ENCODE peak calls at places on chromosomes 5 and 9, in nine cellular contexts. One of them, this sample, is unnamed.

GRCh38 chr5:56670916-56671315 is 144.4 kb upstream of the MAP3K1 start:
- DNase-seq in tibial nerve: no peak
- DNase-seq in cardiac fibroblast: no peak
- DNase-seq in colonic mucosa: no peak
- DNase-seq in KBM-7: no peak
- DNase-seq in fibroblast of pulmonary artery: no peak
- DNase-seq in H7: no peak
- DNase-seq in amygdala: no peak
- DNase-seq in anterior cingulate cortex: no peak
- DNase-seq in this sample: no peak

GRCh38 chr9:116499986-116500871 is 186.9 kb upstream of the TRIM32 start:
- DNase-seq in tibial nerve: no peak
- DNase-seq in cardiac fibroblast: peak
- DNase-seq in colonic mucosa: no peak
- DNase-seq in KBM-7: no peak
- DNase-seq in fibroblast of pulmonary artery: peak
- DNase-seq in H7: no peak
- DNase-seq in amygdala: no peak
- DNase-seq in anterior cingulate cortex: no peak
- DNase-seq in this sample: no peak

GRCh38 chr5:177427919-177428573 is 1.6 kb downstream of the GRK6 start:
- DNase-seq in tibial nerve: no peak
- DNase-seq in cardiac fibroblast: no peak
- DNase-seq in colonic mucosa: no peak
- DNase-seq in KBM-7: peak
- DNase-seq in fibroblast of pulmonary artery: no peak
- DNase-seq in H7: no peak
- DNase-seq in amygdala: no peak
- DNase-seq in anterior cingulate cortex: no peak
- DNase-seq in this sample: no peak

GRCh38 chr5:139788294-139788875 is 7.2 kb upstream of the PSD2 start:
- DNase-seq in tibial nerve: peak
- DNase-seq in cardiac fibroblast: no peak
- DNase-seq in colonic mucosa: no peak
- DNase-seq in KBM-7: no peak
- DNase-seq in fibroblast of pulmonary artery: no peak
- DNase-seq in H7: peak
- DNase-seq in amygdala: peak
- DNase-seq in anterior cingulate cortex: no peak
- DNase-seq in this sample: no peak

GRCh38 chr9:136726118-136726517 is 13.7 kb downstream of the DIPK1B start:
- DNase-seq in tibial nerve: no peak
- DNase-seq in cardiac fibroblast: no peak
- DNase-seq in colonic mucosa: no peak
- DNase-seq in KBM-7: no peak
- DNase-seq in fibroblast of pulmonary artery: no peak
- DNase-seq in H7: no peak
- DNase-seq in amygdala: no peak
- DNase-seq in anterior cingulate cortex: no peak
- DNase-seq in this sample: peak

GRCh38 chr9:121857941-121858340 is 206.5 kb downstream of the DAB2IP start:
- DNase-seq in tibial nerve: no peak
- DNase-seq in cardiac fibroblast: no peak
- DNase-seq in colonic mucosa: no peak
- DNase-seq in KBM-7: no peak
- DNase-seq in fibroblast of pulmonary artery: no peak
- DNase-seq in H7: no peak
- DNase-seq in amygdala: no peak
- DNase-seq in anterior cingulate cortex: no peak
- DNase-seq in this sample: no peak

GRCh38 chr9:71608825-71609452 is 159.4 kb downstream of the CEMIP2 start:
- DNase-seq in tibial nerve: no peak
- DNase-seq in cardiac fibroblast: peak
- DNase-seq in colonic mucosa: no peak
- DNase-seq in KBM-7: no peak
- DNase-seq in fibroblast of pulmonary artery: peak
- DNase-seq in H7: no peak
- DNase-seq in amygdala: no peak
- DNase-seq in anterior cingulate cortex: no peak
- DNase-seq in this sample: no peak

GRCh38 chr9:114697951-114698351 is 16.0 kb upstream of the TEX48 start:
- DNase-seq in tibial nerve: no peak
- DNase-seq in cardiac fibroblast: no peak
- DNase-seq in colonic mucosa: no peak
- DNase-seq in KBM-7: no peak
- DNase-seq in fibroblast of pulmonary artery: no peak
- DNase-seq in H7: no peak
- DNase-seq in amygdala: no peak
- DNase-seq in anterior cingulate cortex: no peak
- DNase-seq in this sample: no peak

GRCh38 chr9:4020038-4020746 is 279.7 kb downstream of the GLIS3 start:
- DNase-seq in tibial nerve: no peak
- DNase-seq in cardiac fibroblast: peak
- DNase-seq in colonic mucosa: no peak
- DNase-seq in KBM-7: no peak
- DNase-seq in fibroblast of pulmonary artery: no peak
- DNase-seq in H7: no peak
- DNase-seq in amygdala: no peak
- DNase-seq in anterior cingulate cortex: no peak
- DNase-seq in this sample: no peak

GRCh38 chr9:109290385-109290784 is 30.5 kb downstream of the EPB41L4B start:
- DNase-seq in tibial nerve: no peak
- DNase-seq in cardiac fibroblast: no peak
- DNase-seq in colonic mucosa: no peak
- DNase-seq in KBM-7: no peak
- DNase-seq in fibroblast of pulmonary artery: no peak
- DNase-seq in H7: no peak
- DNase-seq in amygdala: no peak
- DNase-seq in anterior cingulate cortex: no peak
- DNase-seq in this sample: no peak

GRCh38 chr5:33148076-33148501 is 292.7 kb upstream of the TARS1 start:
- DNase-seq in tibial nerve: peak
- DNase-seq in cardiac fibroblast: peak
- DNase-seq in colonic mucosa: no peak
- DNase-seq in KBM-7: no peak
- DNase-seq in fibroblast of pulmonary artery: peak
- DNase-seq in H7: no peak
- DNase-seq in amygdala: no peak
- DNase-seq in anterior cingulate cortex: no peak
- DNase-seq in this sample: no peak

GRCh38 chr5:57779383-57780223 is 297.0 kb upstream of the ACTBL2 start:
- DNase-seq in tibial nerve: no peak
- DNase-seq in cardiac fibroblast: peak
- DNase-seq in colonic mucosa: peak
- DNase-seq in KBM-7: peak
- DNase-seq in fibroblast of pulmonary artery: peak
- DNase-seq in H7: no peak
- DNase-seq in amygdala: peak
- DNase-seq in anterior cingulate cortex: no peak
- DNase-seq in this sample: peak

GRCh38 chr9:71663216-71663615 is 105.1 kb downstream of the CEMIP2 start:
- DNase-seq in tibial nerve: no peak
- DNase-seq in cardiac fibroblast: no peak
- DNase-seq in colonic mucosa: no peak
- DNase-seq in KBM-7: no peak
- DNase-seq in fibroblast of pulmonary artery: peak
- DNase-seq in H7: no peak
- DNase-seq in amygdala: no peak
- DNase-seq in anterior cingulate cortex: no peak
- DNase-seq in this sample: peak

GRCh38 chr9:137827908-137828526 is 49.6 kb upstream of the CACNA1B start:
- DNase-seq in tibial nerve: no peak
- DNase-seq in cardiac fibroblast: no peak
- DNase-seq in colonic mucosa: no peak
- DNase-seq in KBM-7: no peak
- DNase-seq in fibroblast of pulmonary artery: no peak
- DNase-seq in H7: peak
- DNase-seq in amygdala: no peak
- DNase-seq in anterior cingulate cortex: no peak
- DNase-seq in this sample: no peak

GRCh38 chr9:121744687-121745395 is 93.4 kb downstream of the DAB2IP start:
- DNase-seq in tibial nerve: no peak
- DNase-seq in cardiac fibroblast: peak
- DNase-seq in colonic mucosa: no peak
- DNase-seq in KBM-7: peak
- DNase-seq in fibroblast of pulmonary artery: no peak
- DNase-seq in H7: no peak
- DNase-seq in amygdala: no peak
- DNase-seq in anterior cingulate cortex: no peak
- DNase-seq in this sample: no peak

GRCh38 chr9:107020040-107020530 is 157.1 kb downstream of the ZNF462 start:
- DNase-seq in tibial nerve: no peak
- DNase-seq in cardiac fibroblast: peak
- DNase-seq in colonic mucosa: no peak
- DNase-seq in KBM-7: no peak
- DNase-seq in fibroblast of pulmonary artery: peak
- DNase-seq in H7: no peak
- DNase-seq in amygdala: no peak
- DNase-seq in anterior cingulate cortex: no peak
- DNase-seq in this sample: peak

GRCh38 chr9:33117306-33117705 is 40.8 kb upstream of the SMU1 start:
- DNase-seq in tibial nerve: no peak
- DNase-seq in cardiac fibroblast: peak
- DNase-seq in colonic mucosa: no peak
- DNase-seq in KBM-7: peak
- DNase-seq in fibroblast of pulmonary artery: no peak
- DNase-seq in H7: no peak
- DNase-seq in amygdala: no peak
- DNase-seq in anterior cingulate cortex: no peak
- DNase-seq in this sample: no peak

GRCh38 chr9:130448035-130448624 is 3.4 kb downstream of the ASS1 start:
- DNase-seq in tibial nerve: no peak
- DNase-seq in cardiac fibroblast: no peak
- DNase-seq in colonic mucosa: no peak
- DNase-seq in KBM-7: peak
- DNase-seq in fibroblast of pulmonary artery: peak
- DNase-seq in H7: no peak
- DNase-seq in amygdala: no peak
- DNase-seq in anterior cingulate cortex: no peak
- DNase-seq in this sample: no peak

GRCh38 chr9:19378647-19379046 is 1.4 kb downstream of the RPS6 start:
- DNase-seq in tibial nerve: no peak
- DNase-seq in cardiac fibroblast: no peak
- DNase-seq in colonic mucosa: no peak
- DNase-seq in KBM-7: no peak
- DNase-seq in fibroblast of pulmonary artery: no peak
- DNase-seq in H7: no peak
- DNase-seq in amygdala: no peak
- DNase-seq in anterior cingulate cortex: no peak
- DNase-seq in this sample: no peak

GRCh38 chr5:68932830-68933434 is 160.9 kb upstream of the SLC30A5 start:
- DNase-seq in tibial nerve: no peak
- DNase-seq in cardiac fibroblast: no peak
- DNase-seq in colonic mucosa: no peak
- DNase-seq in KBM-7: peak
- DNase-seq in fibroblast of pulmonary artery: no peak
- DNase-seq in H7: no peak
- DNase-seq in amygdala: no peak
- DNase-seq in anterior cingulate cortex: no peak
- DNase-seq in this sample: no peak

GRCh38 chr9:96449844-96450612 is at the start of gene HABP4:
- DNase-seq in tibial nerve: peak
- DNase-seq in cardiac fibroblast: peak
- DNase-seq in colonic mucosa: peak
- DNase-seq in KBM-7: peak
- DNase-seq in fibroblast of pulmonary artery: peak
- DNase-seq in H7: peak
- DNase-seq in amygdala: peak
- DNase-seq in anterior cingulate cortex: peak
- DNase-seq in this sample: peak

GRCh38 chr9:7259544-7260241 is 501.9 kb downstream of the KDM4C start:
- DNase-seq in tibial nerve: no peak
- DNase-seq in cardiac fibroblast: no peak
- DNase-seq in colonic mucosa: no peak
- DNase-seq in KBM-7: peak
- DNase-seq in fibroblast of pulmonary artery: peak
- DNase-seq in H7: peak
- DNase-seq in amygdala: no peak
- DNase-seq in anterior cingulate cortex: no peak
- DNase-seq in this sample: no peak

GRCh38 chr5:67163231-67163756 is 33.3 kb downstream of the CD180 start:
- DNase-seq in tibial nerve: no peak
- DNase-seq in cardiac fibroblast: no peak
- DNase-seq in colonic mucosa: no peak
- DNase-seq in KBM-7: no peak
- DNase-seq in fibroblast of pulmonary artery: no peak
- DNase-seq in H7: peak
- DNase-seq in amygdala: no peak
- DNase-seq in anterior cingulate cortex: no peak
- DNase-seq in this sample: no peak

GRCh38 chr5:179304466-179304865 is 40.8 kb downstream of the ADAMTS2 start:
- DNase-seq in tibial nerve: no peak
- DNase-seq in cardiac fibroblast: peak
- DNase-seq in colonic mucosa: no peak
- DNase-seq in KBM-7: no peak
- DNase-seq in fibroblast of pulmonary artery: peak
- DNase-seq in H7: no peak
- DNase-seq in amygdala: no peak
- DNase-seq in anterior cingulate cortex: no peak
- DNase-seq in this sample: no peak

GRCh38 chr5:15384176-15384575 is 115.8 kb upstream of the FBXL7 start:
- DNase-seq in tibial nerve: no peak
- DNase-seq in cardiac fibroblast: no peak
- DNase-seq in colonic mucosa: no peak
- DNase-seq in KBM-7: no peak
- DNase-seq in fibroblast of pulmonary artery: no peak
- DNase-seq in H7: no peak
- DNase-seq in amygdala: no peak
- DNase-seq in anterior cingulate cortex: no peak
- DNase-seq in this sample: no peak

GRCh38 chr5:179114756-179115155 is 54.6 kb downstream of the ZNF354C start:
- DNase-seq in tibial nerve: no peak
- DNase-seq in cardiac fibroblast: no peak
- DNase-seq in colonic mucosa: no peak
- DNase-seq in KBM-7: no peak
- DNase-seq in fibroblast of pulmonary artery: no peak
- DNase-seq in H7: peak
- DNase-seq in amygdala: no peak
- DNase-seq in anterior cingulate cortex: no peak
- DNase-seq in this sample: no peak

GRCh38 chr5:122463221-122463620 is 151.2 kb downstream of the SNCAIP start:
- DNase-seq in tibial nerve: no peak
- DNase-seq in cardiac fibroblast: no peak
- DNase-seq in colonic mucosa: no peak
- DNase-seq in KBM-7: no peak
- DNase-seq in fibroblast of pulmonary artery: peak
- DNase-seq in H7: no peak
- DNase-seq in amygdala: no peak
- DNase-seq in anterior cingulate cortex: no peak
- DNase-seq in this sample: no peak

GRCh38 chr9:89999534-90000370 is 394.9 kb downstream of the GADD45G start:
- DNase-seq in tibial nerve: no peak
- DNase-seq in cardiac fibroblast: peak
- DNase-seq in colonic mucosa: peak
- DNase-seq in KBM-7: no peak
- DNase-seq in fibroblast of pulmonary artery: peak
- DNase-seq in H7: no peak
- DNase-seq in amygdala: peak
- DNase-seq in anterior cingulate cortex: no peak
- DNase-seq in this sample: no peak

GRCh38 chr5:55440188-55440646 is 94.5 kb downstream of the PLPP1 start:
- DNase-seq in tibial nerve: no peak
- DNase-seq in cardiac fibroblast: peak
- DNase-seq in colonic mucosa: no peak
- DNase-seq in KBM-7: no peak
- DNase-seq in fibroblast of pulmonary artery: peak
- DNase-seq in H7: no peak
- DNase-seq in amygdala: no peak
- DNase-seq in anterior cingulate cortex: no peak
- DNase-seq in this sample: no peak

GRCh38 chr5:1699394-1699793 is 100.2 kb downstream of the MRPL36 start:
- DNase-seq in tibial nerve: no peak
- DNase-seq in cardiac fibroblast: no peak
- DNase-seq in colonic mucosa: no peak
- DNase-seq in KBM-7: no peak
- DNase-seq in fibroblast of pulmonary artery: no peak
- DNase-seq in H7: no peak
- DNase-seq in amygdala: no peak
- DNase-seq in anterior cingulate cortex: no peak
- DNase-seq in this sample: no peak

This sample was measured in lung microvascular endothelial cell.